ENCODE peak calls at places on chromosomes 2 and 18, in ten cellular contexts. One of them, this sample, is unnamed. For H3K36me3, the result is how much of the 10 kb centered on the place peaks cover.

GRCh38 chr2:198374375-198375072 is 570.1 kb downstream of the PLCL1 start:
- DNase-seq in upper lobe of right lung: no peak
- DNase-seq in heart left ventricle: no peak
- DNase-seq in CD8-positive, alpha-beta T cell: no peak
- DNase-seq in body of pancreas: peak
- DNase-seq in hepatocyte: peak
- DNase-seq in thoracic aorta: no peak
- DNase-seq in fibroblast of lung: peak
- DNase-seq in mammary epithelial cell: peak
- DNase-seq in adrenal gland: peak
- DNase-seq in this sample: no peak

GRCh38 chr2:165902929-165903328 is 50.6 kb downstream of the TTC21B start:
- DNase-seq in mammary epithelial cell: peak
- DNase-seq in heart left ventricle: no peak
- DNase-seq in CD8-positive, alpha-beta T cell: no peak
- DNase-seq in fibroblast of lung: peak
- DNase-seq in adrenal gland: no peak
- DNase-seq in thoracic aorta: no peak
- DNase-seq in body of pancreas: no peak
- DNase-seq in upper lobe of right lung: no peak
- DNase-seq in hepatocyte: no peak
- DNase-seq in this sample: no peak

GRCh38 chr2:80242355-80242910 is 62.1 kb downstream of the LRRTM1 start:
- DNase-seq in hepatocyte: no peak
- DNase-seq in fibroblast of lung: no peak
- DNase-seq in heart left ventricle: peak
- DNase-seq in mammary epithelial cell: no peak
- DNase-seq in CD8-positive, alpha-beta T cell: no peak
- DNase-seq in body of pancreas: no peak
- DNase-seq in adrenal gland: no peak
- DNase-seq in thoracic aorta: no peak
- DNase-seq in upper lobe of right lung: no peak
- DNase-seq in this sample: no peak

GRCh38 chr2:106280653-106281202 is 86.6 kb upstream of the UXS1 start:
- DNase-seq in body of pancreas: no peak
- DNase-seq in fibroblast of lung: no peak
- DNase-seq in thoracic aorta: no peak
- DNase-seq in upper lobe of right lung: no peak
- DNase-seq in mammary epithelial cell: no peak
- DNase-seq in CD8-positive, alpha-beta T cell: no peak
- DNase-seq in hepatocyte: no peak
- DNase-seq in heart left ventricle: no peak
- DNase-seq in adrenal gland: no peak
- DNase-seq in this sample: no peak

GRCh38 chr2:172972005-172972619 is 103.5 kb upstream of the MAP3K20 start:
- DNase-seq in CD8-positive, alpha-beta T cell: peak
- DNase-seq in fibroblast of lung: peak
- DNase-seq in thoracic aorta: no peak
- DNase-seq in heart left ventricle: no peak
- DNase-seq in body of pancreas: peak
- DNase-seq in adrenal gland: no peak
- DNase-seq in mammary epithelial cell: peak
- DNase-seq in hepatocyte: peak
- DNase-seq in upper lobe of right lung: peak
- DNase-seq in this sample: no peak

GRCh38 chr2:48529189-48529588 is 765 bp upstream of the STON1 start:
- DNase-seq in CD8-positive, alpha-beta T cell: no peak
- DNase-seq in hepatocyte: no peak
- DNase-seq in upper lobe of right lung: no peak
- DNase-seq in heart left ventricle: no peak
- DNase-seq in fibroblast of lung: no peak
- DNase-seq in thoracic aorta: no peak
- DNase-seq in mammary epithelial cell: no peak
- DNase-seq in body of pancreas: no peak
- DNase-seq in adrenal gland: no peak
- DNase-seq in this sample: no peak

GRCh38 chr2:207885010-207885409 is 115.3 kb upstream of the FZD5 start:
- DNase-seq in heart left ventricle: no peak
- DNase-seq in fibroblast of lung: no peak
- DNase-seq in CD8-positive, alpha-beta T cell: no peak
- DNase-seq in mammary epithelial cell: no peak
- DNase-seq in upper lobe of right lung: no peak
- DNase-seq in hepatocyte: no peak
- DNase-seq in thoracic aorta: no peak
- DNase-seq in body of pancreas: no peak
- DNase-seq in adrenal gland: peak
- DNase-seq in this sample: no peak

GRCh38 chr18:61992285-61992684 is 99.5 kb upstream of the RNF152 start:
- DNase-seq in body of pancreas: no peak
- DNase-seq in mammary epithelial cell: peak
- DNase-seq in adrenal gland: no peak
- DNase-seq in fibroblast of lung: peak
- DNase-seq in upper lobe of right lung: no peak
- DNase-seq in thoracic aorta: no peak
- DNase-seq in hepatocyte: peak
- DNase-seq in CD8-positive, alpha-beta T cell: no peak
- DNase-seq in heart left ventricle: no peak
- DNase-seq in this sample: no peak

GRCh38 chr2:34734662-34735061 is 1135.6 kb upstream of the FAM98A start:
- DNase-seq in body of pancreas: no peak
- DNase-seq in CD8-positive, alpha-beta T cell: no peak
- DNase-seq in hepatocyte: no peak
- DNase-seq in heart left ventricle: no peak
- DNase-seq in upper lobe of right lung: no peak
- DNase-seq in thoracic aorta: no peak
- DNase-seq in adrenal gland: no peak
- DNase-seq in mammary epithelial cell: no peak
- DNase-seq in fibroblast of lung: no peak
- DNase-seq in this sample: no peak

GRCh38 chr2:233061007-233061590 is 957 bp downstream of the INPP5D start:
- DNase-seq in mammary epithelial cell: no peak
- DNase-seq in CD8-positive, alpha-beta T cell: no peak
- DNase-seq in adrenal gland: no peak
- DNase-seq in heart left ventricle: no peak
- DNase-seq in fibroblast of lung: no peak
- DNase-seq in thoracic aorta: no peak
- DNase-seq in hepatocyte: no peak
- DNase-seq in upper lobe of right lung: peak
- DNase-seq in body of pancreas: no peak
- DNase-seq in this sample: no peak
- H3K36me3 ChIP-seq in mammary epithelial cell: under half
- H3K36me3 ChIP-seq in CD8-positive, alpha-beta T cell: under half
- H3K36me3 ChIP-seq in adrenal gland: under half
- H3K36me3 ChIP-seq in heart left ventricle: under half
- H3K36me3 ChIP-seq in fibroblast of lung: under half
- H3K36me3 ChIP-seq in thoracic aorta: under half
- H3K36me3 ChIP-seq in hepatocyte: under half
- H3K36me3 ChIP-seq in upper lobe of right lung: under half
- H3K36me3 ChIP-seq in body of pancreas: under half
- H3K36me3 ChIP-seq in this sample: under half

DNA sequence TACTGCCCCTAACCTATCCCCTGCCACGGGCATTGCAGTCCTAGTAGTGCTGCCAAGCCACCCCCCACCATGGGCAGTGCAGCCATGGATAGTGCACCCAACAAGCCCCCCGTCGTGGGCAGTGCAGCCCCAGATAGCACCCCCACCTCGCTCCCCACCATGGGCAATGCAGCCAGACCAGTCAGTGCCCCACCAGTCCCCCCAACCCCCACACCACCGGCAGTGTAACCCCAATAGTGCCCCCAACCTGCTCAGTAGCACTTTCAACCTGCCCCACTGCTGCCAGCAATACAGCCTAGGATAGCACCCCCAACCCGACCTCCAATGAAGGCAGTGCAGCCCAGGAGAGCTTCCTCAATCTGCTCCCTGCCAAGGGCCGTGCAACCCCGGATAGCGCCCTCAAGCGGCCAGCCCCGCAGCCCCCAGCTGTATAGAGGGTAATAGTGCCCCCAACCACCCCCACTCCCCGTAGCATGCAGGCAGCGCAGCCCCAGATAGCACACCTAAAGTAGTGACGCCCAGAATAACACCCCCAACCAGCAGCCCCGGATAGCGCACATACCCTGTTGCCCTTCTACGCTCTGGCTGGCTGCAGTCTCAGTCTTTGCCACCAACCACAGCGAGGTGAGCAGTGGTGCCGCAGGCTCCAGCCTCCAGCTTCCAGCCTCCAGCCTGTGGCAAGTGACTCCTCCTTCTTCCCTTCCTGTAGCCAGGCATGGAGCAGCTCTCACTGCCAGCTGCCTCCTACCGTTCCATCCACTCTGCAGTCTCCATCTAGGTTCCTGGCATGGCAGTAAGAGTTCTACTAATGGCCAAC is 45.4 kb upstream of the ANKRD62 start:
- DNase-seq in body of pancreas: no peak
- DNase-seq in CD8-positive, alpha-beta T cell: no peak
- DNase-seq in adrenal gland: no peak
- DNase-seq in hepatocyte: no peak
- DNase-seq in mammary epithelial cell: no peak
- DNase-seq in thoracic aorta: no peak
- DNase-seq in heart left ventricle: no peak
- DNase-seq in upper lobe of right lung: no peak
- DNase-seq in fibroblast of lung: no peak
- DNase-seq in this sample: peak
- TF ChIP-seq CTCF in body of pancreas: no peak
- TF ChIP-seq CTCF in CD8-positive, alpha-beta T cell: no peak
- TF ChIP-seq CTCF in adrenal gland: no peak
- TF ChIP-seq CTCF in hepatocyte: no peak
- TF ChIP-seq CTCF in mammary epithelial cell: no peak
- TF ChIP-seq CTCF in thoracic aorta: no peak
- TF ChIP-seq CTCF in heart left ventricle: no peak
- TF ChIP-seq CTCF in upper lobe of right lung: no peak
- TF ChIP-seq CTCF in fibroblast of lung: no peak
- TF ChIP-seq CTCF in this sample: no peak

DNA sequence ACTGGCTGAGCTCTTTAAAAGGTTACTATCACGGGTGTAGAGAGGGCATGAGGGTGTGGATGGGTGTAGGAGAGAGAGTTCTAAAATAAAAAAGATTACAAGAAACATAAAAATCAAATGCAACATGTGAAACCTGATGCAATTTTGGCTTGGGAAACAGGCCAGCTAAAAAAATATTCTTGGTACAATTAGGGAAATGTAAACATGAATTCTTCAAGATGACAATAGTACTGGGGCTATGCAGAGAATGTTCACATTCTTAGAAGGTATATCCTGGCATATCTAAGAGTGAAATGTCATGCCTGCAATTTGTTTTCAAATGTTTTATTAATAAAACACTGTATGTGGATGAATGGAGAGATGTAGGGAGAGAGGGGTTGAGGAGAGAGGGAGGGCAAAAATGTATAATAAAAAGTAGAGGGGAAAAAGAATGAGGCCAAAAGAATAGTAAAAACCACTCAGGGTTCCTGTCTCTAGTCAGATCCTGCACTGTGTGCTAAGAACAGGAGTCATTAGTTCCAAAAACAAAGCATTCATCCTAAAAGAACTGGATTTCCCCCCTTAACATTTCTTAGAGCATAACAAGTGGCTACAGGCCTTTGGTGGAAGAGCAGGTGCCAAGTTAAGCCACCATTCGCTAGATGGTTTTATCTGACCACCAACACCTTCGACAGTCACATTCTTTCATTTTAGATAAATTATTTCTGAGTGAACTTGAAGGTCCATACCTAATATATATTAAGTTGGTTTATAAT is 77.3 kb downstream of the LPIN2 start:
- DNase-seq in heart left ventricle: no peak
- DNase-seq in CD8-positive, alpha-beta T cell: no peak
- DNase-seq in adrenal gland: no peak
- DNase-seq in mammary epithelial cell: no peak
- DNase-seq in fibroblast of lung: peak
- DNase-seq in body of pancreas: no peak
- DNase-seq in thoracic aorta: no peak
- DNase-seq in hepatocyte: no peak
- DNase-seq in upper lobe of right lung: no peak
- DNase-seq in this sample: no peak
- H3K36me3 ChIP-seq in heart left ventricle: under half
- H3K36me3 ChIP-seq in CD8-positive, alpha-beta T cell: under half
- H3K36me3 ChIP-seq in adrenal gland: under half
- H3K36me3 ChIP-seq in mammary epithelial cell: under half
- H3K36me3 ChIP-seq in fibroblast of lung: under half
- H3K36me3 ChIP-seq in body of pancreas: under half
- H3K36me3 ChIP-seq in thoracic aorta: under half
- H3K36me3 ChIP-seq in hepatocyte: under half
- H3K36me3 ChIP-seq in upper lobe of right lung: half or more
- H3K36me3 ChIP-seq in this sample: under half

DNA sequence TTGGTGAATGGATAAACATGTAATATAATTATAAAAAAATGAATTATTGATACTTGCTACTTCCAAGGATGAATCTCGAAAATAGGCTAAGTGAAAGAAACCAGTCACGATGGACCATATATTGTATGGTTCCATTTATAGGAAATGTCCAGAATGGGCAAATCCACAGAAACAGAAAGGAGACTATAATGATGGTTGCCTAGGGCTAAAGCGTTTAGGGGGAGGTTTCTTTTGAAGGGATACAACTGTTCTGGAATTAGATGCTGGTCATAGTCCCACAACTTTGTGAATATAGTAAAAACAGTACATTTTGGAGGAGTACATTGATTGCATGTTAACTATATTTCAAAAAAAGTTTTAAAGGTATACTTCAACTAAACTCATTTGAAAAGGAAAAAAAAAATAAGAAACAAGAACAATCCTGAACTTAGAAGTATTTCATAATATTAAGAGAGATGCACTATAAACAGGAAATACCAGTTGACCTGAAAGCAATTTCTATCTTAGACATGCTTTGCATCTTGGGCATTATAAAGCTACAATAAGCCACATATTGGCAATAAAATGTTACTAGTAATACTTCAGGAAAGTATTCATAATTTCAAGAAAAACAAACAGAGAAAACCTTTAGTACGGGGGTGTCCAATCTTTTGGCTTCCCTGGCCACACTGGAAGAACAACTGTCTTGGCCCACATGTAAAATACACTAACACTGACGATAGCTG is 130.0 kb downstream of the C2orf74 start:
- DNase-seq in fibroblast of lung: peak
- DNase-seq in heart left ventricle: no peak
- DNase-seq in adrenal gland: no peak
- DNase-seq in CD8-positive, alpha-beta T cell: no peak
- DNase-seq in hepatocyte: no peak
- DNase-seq in mammary epithelial cell: no peak
- DNase-seq in body of pancreas: no peak
- DNase-seq in upper lobe of right lung: no peak
- DNase-seq in thoracic aorta: no peak
- DNase-seq in this sample: no peak
- TF ChIP-seq CTCF in fibroblast of lung: no peak
- TF ChIP-seq CTCF in heart left ventricle: no peak
- TF ChIP-seq CTCF in adrenal gland: no peak
- TF ChIP-seq CTCF in CD8-positive, alpha-beta T cell: no peak
- TF ChIP-seq CTCF in hepatocyte: no peak
- TF ChIP-seq CTCF in mammary epithelial cell: no peak
- TF ChIP-seq CTCF in body of pancreas: no peak
- TF ChIP-seq CTCF in upper lobe of right lung: no peak
- TF ChIP-seq CTCF in thoracic aorta: no peak
- TF ChIP-seq CTCF in this sample: no peak

This sample was measured in right atrium auricular region.